ENCODE peak calls at places on chromosomes 2 and 18, in nine cellular contexts. H is mammary epithelial cell, X is OCI-LY7, Q is astrocyte, E is ovary, M is Karpas-422, U is psoas muscle, K is right lobe of liver, F is small intestine. D is an unnamed sample. For H3K9me3, the result is how much of the 10 kb centered on the place peaks cover.

GRCh38 chr18:63079114-63079513 is 240.5 kb downstream of the BCL2 start:
- DNase-seq in H (peak), X (peak), Q (no peak), E (no peak), M (peak), U (no peak), K (no peak), F (peak), D (no peak)

GRCh38 chr18:26700728-26701127 is 152.4 kb upstream of the KCTD1 start:
- DNase-seq in H (no peak), X (no peak), Q (peak), E (no peak), M (no peak), U (no peak), K (no peak), F (no peak), D (no peak)

GRCh38 chr18:26471826-26472225 is 76.5 kb downstream of the KCTD1 start:
- DNase-seq in H (no peak), X (no peak), Q (no peak), E (no peak), M (no peak), U (no peak), K (no peak), F (no peak), D (no peak)

GRCh38 chr18:54690198-54690597 is 99.2 kb downstream of the DYNAP start:
- DNase-seq in H (peak), X (no peak), Q (peak), E (no peak), M (no peak), U (no peak), K (no peak), F (no peak), D (no peak)

GRCh38 chr2:47043891-47044239 is 111.2 kb downstream of the STPG4 start:
- DNase-seq in H (no peak), X (no peak), Q (no peak), E (no peak), M (no peak), U (no peak), K (no peak), F (no peak), D (no peak)

GRCh38 chr2:128986026-128986720 is 667.5 kb upstream of the HS6ST1 start:
- DNase-seq in H (peak), X (no peak), Q (peak), E (no peak), M (no peak), U (no peak), K (no peak), F (no peak), D (no peak)

GRCh38 chr2:96539215-96539920 is 2.8 kb downstream of the ARID5A start:
- DNase-seq in H (no peak), X (no peak), Q (no peak), E (no peak), M (no peak), U (peak), K (no peak), F (no peak), D (peak)

GRCh38 chr2:154710685-154711084 is 12.2 kb downstream of the KCNJ3 start:
- DNase-seq in H (no peak), X (no peak), Q (no peak), E (no peak), M (no peak), U (no peak), K (no peak), F (no peak), D (no peak)

GRCh38 chr2:10763461-10763800 is 42.0 kb downstream of the ATP6V1C2 start:
- DNase-seq in H (no peak), X (no peak), Q (no peak), E (no peak), M (no peak), U (no peak), K (no peak), F (no peak), D (peak)

GRCh38 chr2:74481961-74482800 is 617 bp downstream of the CCDC142 start:
- DNase-seq in H (peak), X (peak), Q (no peak), E (peak), M (peak), U (peak), K (peak), F (peak), D (no peak)

GRCh38 chr18:2939317-2939716 is 73.6 kb downstream of the LPIN2 start:
- DNase-seq in H (no peak), X (no peak), Q (no peak), E (no peak), M (no peak), U (no peak), K (peak), F (peak), D (peak)

GRCh38 chr2:81196383-81196851 is 891.9 kb upstream of the LRRTM1 start:
- DNase-seq in H (no peak), X (no peak), Q (no peak), E (no peak), M (no peak), U (no peak), K (no peak), F (no peak), D (no peak)

GRCh38 chr2:52512760-52513159 is 1254.8 kb upstream of the CHAC2 start:
- DNase-seq in H (no peak), X (no peak), Q (no peak), E (no peak), M (no peak), U (no peak), K (no peak), F (no peak), D (no peak)

GRCh38 chr2:52510432-52510831 is 1257.2 kb upstream of the CHAC2 start:
- DNase-seq in H (no peak), X (no peak), Q (peak), E (no peak), M (no peak), U (no peak), K (no peak), F (no peak), D (no peak)
- H3K9me3 ChIP-seq in H (under half), X (under half), Q (under half), E (under half), M (under half), U (under half), K (under half), F (under half), D (under half)

DNA sequence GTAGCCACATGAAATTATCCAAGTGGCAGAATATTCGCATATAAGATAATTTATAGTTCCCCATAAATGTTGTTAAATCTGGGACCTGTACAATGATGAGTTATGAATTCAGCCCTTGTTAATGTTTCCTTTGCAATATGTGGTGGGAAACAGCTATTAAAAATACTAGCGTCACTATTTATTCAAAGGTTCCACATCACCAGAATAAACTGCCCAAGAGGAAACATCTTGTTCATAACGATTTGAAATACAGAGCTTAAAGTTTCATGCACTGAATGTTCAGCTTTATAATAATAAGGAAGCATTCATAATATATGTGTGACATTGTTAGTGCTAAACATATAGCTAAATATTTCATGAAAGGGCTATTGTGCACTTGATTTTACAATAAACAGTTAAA is 224.0 kb upstream of the TCF4 start:
- DNase-seq in H (no peak), X (no peak), Q (no peak), E (no peak), M (no peak), U (no peak), K (no peak), F (no peak), D (no peak)
- H3K9me3 ChIP-seq in H (under half), X (under half), Q (under half), E (under half), M (under half), U (under half), K (under half), F (under half), D (under half)

GRCh38 chr2:3038636-3039035 is 339.0 kb downstream of the EIPR1 start:
- DNase-seq in H (no peak), X (no peak), Q (no peak), E (no peak), M (no peak), U (no peak), K (no peak), F (no peak), D (no peak)

GRCh38 chr2:3040066-3040428 is 337.6 kb downstream of the EIPR1 start:
- DNase-seq in H (no peak), X (no peak), Q (no peak), E (no peak), M (no peak), U (no peak), K (no peak), F (no peak), D (no peak)

GRCh38 chr2:3040819-3041218 is 336.8 kb downstream of the EIPR1 start:
- DNase-seq in H (no peak), X (no peak), Q (no peak), E (no peak), M (no peak), U (peak), K (no peak), F (no peak), D (no peak)

GRCh38 chr2:3041246-3041645 is 336.4 kb downstream of the EIPR1 start:
- DNase-seq in H (no peak), X (no peak), Q (no peak), E (no peak), M (no peak), U (no peak), K (no peak), F (no peak), D (no peak)

GRCh38 chr2:3039188-3040065 is 338.2 kb downstream of the EIPR1 start:
- DNase-seq in H (no peak), X (no peak), Q (no peak), E (no peak), M (no peak), U (no peak), K (no peak), F (no peak), D (no peak)
- H3K9me3 ChIP-seq in H (under half), X (under half), Q (under half), E (under half), M (under half), U (under half), K (under half), F (under half), D (under half)

DNA sequence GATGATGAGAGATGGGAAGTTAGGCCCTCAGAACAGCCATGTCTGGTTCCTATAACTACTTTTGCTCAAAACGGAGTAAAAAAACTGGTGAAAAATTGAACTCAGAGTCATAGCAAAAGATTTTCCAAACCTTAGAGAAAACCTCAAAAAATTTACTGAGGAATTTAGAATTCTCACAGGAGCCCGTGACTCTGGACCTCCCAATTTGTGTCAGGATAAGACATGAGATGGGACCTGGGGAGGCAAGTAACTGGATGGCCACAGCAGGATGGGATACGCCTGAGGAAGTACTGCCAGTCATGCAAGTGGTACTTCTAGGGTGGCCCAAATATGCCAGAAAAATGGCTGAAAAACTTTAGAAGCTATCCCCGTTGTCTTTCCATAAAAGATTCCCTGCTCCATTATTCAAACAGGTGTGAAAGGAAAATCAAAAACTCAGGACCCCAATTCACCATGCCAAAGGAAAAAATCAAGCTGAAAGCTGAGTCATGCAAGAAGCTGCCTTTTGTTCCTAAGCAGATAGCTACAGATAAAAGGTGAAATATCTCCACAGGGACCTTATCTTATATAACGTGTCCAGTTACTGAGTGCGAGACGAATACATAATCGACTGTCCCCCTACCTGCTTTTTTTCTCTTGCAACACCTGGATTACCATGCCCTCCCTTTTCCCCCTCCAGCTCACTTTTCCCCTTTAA is 34.1 kb upstream of the LIPG start:
- DNase-seq in H (no peak), X (no peak), Q (no peak), E (no peak), M (no peak), U (no peak), K (no peak), F (no peak), D (no peak)
- H3K9me3 ChIP-seq in H (under half), X (under half), Q (under half), E (under half), M (under half), U (under half), K (under half), F (under half), D (under half)

GRCh38 chr18:72376256-72376655 is 167.9 kb downstream of the CBLN2 start:
- DNase-seq in H (no peak), X (no peak), Q (no peak), E (no peak), M (no peak), U (no peak), K (no peak), F (no peak), D (no peak)
- H3K9me3 ChIP-seq in H (under half), X (under half), Q (under half), E (under half), M (under half), U (under half), K (under half), F (under half), D (under half)

DNA sequence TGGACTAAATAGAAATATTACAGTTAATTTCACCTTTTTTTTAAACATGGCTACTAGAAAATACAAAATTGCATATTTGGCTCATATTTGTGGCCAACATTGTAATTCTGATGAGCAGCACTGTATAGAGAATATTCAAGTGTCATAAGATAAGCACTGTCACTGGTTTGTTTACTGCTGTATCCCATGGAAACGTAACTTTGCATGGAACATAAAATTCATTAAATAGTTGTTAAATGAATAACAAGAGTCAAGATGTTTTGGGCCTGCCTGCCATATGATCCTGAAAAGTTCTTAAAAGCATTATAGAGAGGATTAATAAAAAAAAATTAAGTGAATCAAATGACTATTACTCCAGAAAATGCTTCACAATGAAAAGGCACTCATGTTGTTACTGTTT is 763.7 kb upstream of the CRIM1 start:
- DNase-seq in H (no peak), X (no peak), Q (no peak), E (no peak), M (no peak), U (no peak), K (no peak), F (no peak), D (no peak)
- H3K9me3 ChIP-seq in H (under half), X (under half), Q (under half), E (under half), M (under half), U (under half), K (under half), F (under half), D (under half)

DNA sequence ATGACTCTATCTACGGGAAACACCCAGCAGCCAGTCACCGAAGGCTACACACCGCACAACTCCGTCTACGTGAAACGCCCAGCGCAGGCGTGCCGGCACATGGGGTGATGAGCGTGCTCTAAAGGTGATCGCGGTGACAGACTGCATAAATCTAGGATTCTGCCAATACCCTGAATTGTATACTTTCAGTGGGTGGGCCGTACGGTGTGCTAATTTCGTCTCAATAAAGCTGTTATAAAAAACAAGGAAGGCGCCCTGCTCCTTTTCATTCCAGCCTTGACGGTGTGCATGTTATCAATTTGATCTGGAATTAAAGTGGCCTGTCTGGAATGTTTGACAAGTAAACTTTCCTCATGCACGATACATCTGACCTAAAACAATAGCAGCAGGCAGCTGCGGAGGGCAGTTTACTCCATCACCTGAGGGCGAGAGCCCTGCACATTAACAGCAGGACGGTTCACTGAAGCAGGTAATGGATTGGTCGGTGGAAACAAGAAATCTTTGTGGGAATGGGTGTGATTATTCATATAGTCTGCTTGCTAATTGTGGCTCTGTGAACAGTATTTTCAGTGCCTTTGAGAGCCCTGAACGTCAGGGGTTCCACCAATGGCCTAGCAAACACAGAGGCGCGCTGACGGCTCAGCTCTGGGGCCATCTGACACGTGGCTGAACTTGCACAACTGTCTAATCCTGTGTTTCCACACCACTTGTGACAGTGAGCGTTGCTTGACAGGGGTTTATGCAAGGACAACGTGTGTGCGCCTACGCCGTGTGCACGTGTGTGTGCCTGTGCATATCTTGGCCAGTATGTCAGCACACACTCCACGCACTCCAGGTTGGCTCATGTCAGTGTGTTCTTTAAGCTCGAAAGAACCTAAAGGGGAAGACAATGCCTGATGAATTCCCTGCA is 86.0 kb upstream of the SALL3 start:
- DNase-seq in H (no peak), X (no peak), Q (no peak), E (no peak), M (no peak), U (no peak), K (no peak), F (no peak), D (no peak)
- H3K9me3 ChIP-seq in H (under half), X (under half), Q (under half), E (under half), M (under half), U (under half), K (under half), F (under half), D (under half)

GRCh38 chr2:4591261-4591660 is 887.9 kb downstream of the DCDC2C start:
- DNase-seq in H (no peak), X (no peak), Q (no peak), E (no peak), M (no peak), U (no peak), K (no peak), F (no peak), D (no peak)
- H3K9me3 ChIP-seq in H (under half), X (under half), Q (under half), E (under half), M (under half), U (under half), K (under half), F (under half), D (half or more)

GRCh38 chr2:22525676-22526075 is 859.3 kb upstream of the KLHL29 start:
- DNase-seq in H (no peak), X (no peak), Q (no peak), E (no peak), M (no peak), U (no peak), K (no peak), F (no peak), D (no peak)
- H3K9me3 ChIP-seq in H (under half), X (under half), Q (under half), E (under half), M (under half), U (under half), K (under half), F (under half), D (under half)

DNA sequence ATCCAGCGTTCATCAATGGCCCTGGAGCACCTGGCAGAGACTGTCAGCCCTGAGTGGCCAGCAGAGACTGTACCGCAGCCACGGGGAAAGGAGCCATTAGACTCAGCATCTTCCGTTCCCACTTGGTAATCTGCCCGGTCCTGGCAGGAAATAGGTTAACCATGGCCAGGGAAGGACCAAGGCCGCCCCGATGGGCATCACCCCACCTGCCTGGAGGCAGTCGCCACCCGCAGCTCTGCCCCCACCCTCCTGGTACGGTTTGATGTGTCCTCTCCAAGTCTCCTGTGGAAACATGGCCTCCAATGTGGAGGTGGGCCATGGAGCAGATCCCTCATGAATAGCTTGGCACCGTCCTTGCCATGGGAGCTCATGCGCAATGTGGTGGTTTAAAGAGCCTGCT is 75.3 kb downstream of the RTP5 start:
- DNase-seq in H (no peak), X (no peak), Q (no peak), E (no peak), M (no peak), U (no peak), K (no peak), F (no peak), D (no peak)
- H3K9me3 ChIP-seq in H (under half), X (under half), Q (under half), E (under half), M (under half), U (under half), K (under half), F (under half), D (under half)

D was measured in mucosa of descending colon.